ENCODE peak calls at places on chromosomes 12 and 14, in five cellular contexts. M is IMR-90, F is A549, O is HepG2, Z is GM12878. K is an unnamed sample.

GRCh38 chr14:106811167-106811566 is 1284.8 kb downstream of the TMEM121 start:
- DNase-seq in Z (no peak), M (no peak), F (no peak), O (no peak), K (no peak)

GRCh38 chr14:100030441-100031153 is 34.6 kb upstream of the EVL start:
- DNase-seq in Z (no peak), F (peak; percentile 25), O (no peak), M (peak; percentile 95), K (no peak)

GRCh38 chr12:53844989-53845836 is 93.4 kb upstream of the HOXC13 start:
- DNase-seq in F (peak; percentile 88), Z (no peak), O (no peak), M (peak; percentile 3), K (no peak)

GRCh38 chr12:91920740-91921139 is 224.9 kb downstream of the BTG1 start:
- DNase-seq in F (no peak), O (no peak), M (no peak), Z (no peak), K (no peak)

GRCh38 chr12:132445884-132446471 is 44.0 kb upstream of the FBRSL1 start:
- DNase-seq in F (peak; percentile 89), Z (no peak), O (no peak), M (peak; percentile 70), K (no peak)

GRCh38 chr12:92002195-92002649 is 143.4 kb downstream of the BTG1 start:
- DNase-seq in Z (no peak), O (no peak), M (peak; percentile 34), F (no peak), K (no peak)

GRCh38 chr14:92952497-92953298 is 29.7 kb downstream of the CHGA start:
- DNase-seq in Z (no peak), M (no peak), F (no peak), O (no peak), K (no peak)

GRCh38 chr14:95156153-95156764 is 1.1 kb downstream of the DICER1 start:
- DNase-seq in F (no peak), Z (no peak), O (no peak), M (peak; percentile 25), K (peak; percentile 11)

GRCh38 chr12:12384601-12385321 is 27.9 kb downstream of the BORCS5 start:
- DNase-seq in Z (no peak), O (peak; percentile 88), M (no peak), F (no peak), K (no peak)

GRCh38 chr14:64201296-64201695 is 92.9 kb downstream of the ESR2 start:
- DNase-seq in F (no peak), Z (no peak), O (no peak), M (no peak), K (no peak)

GRCh38 chr12:3202734-3203446 is 125.7 kb downstream of the TSPAN9 start:
- DNase-seq in O (peak; percentile 28), Z (no peak), M (peak; percentile 34), F (peak; percentile 84), K (peak; percentile 77)

GRCh38 chr12:29427964-29428363 is 47.0 kb upstream of the ERGIC2 start:
- DNase-seq in Z (peak; percentile 37), F (no peak), M (no peak), O (peak; percentile 10), K (peak; percentile 22)

GRCh38 chr14:92503756-92504491 is 9.7 kb upstream of the RIN3 start:
- DNase-seq in O (peak; percentile 94), Z (no peak), M (peak; percentile 70), F (peak; percentile 96), K (no peak)

GRCh38 chr12:121513464-121514183 is 67.2 kb downstream of the KDM2B start:
- DNase-seq in O (peak; percentile 78), F (peak; percentile 91), Z (no peak), M (no peak), K (peak; percentile 72)
- TF ChIP-seq BHLHE40 in O (no peak), F (no peak), Z (no peak), M (no peak), K (no peak)

DNA sequence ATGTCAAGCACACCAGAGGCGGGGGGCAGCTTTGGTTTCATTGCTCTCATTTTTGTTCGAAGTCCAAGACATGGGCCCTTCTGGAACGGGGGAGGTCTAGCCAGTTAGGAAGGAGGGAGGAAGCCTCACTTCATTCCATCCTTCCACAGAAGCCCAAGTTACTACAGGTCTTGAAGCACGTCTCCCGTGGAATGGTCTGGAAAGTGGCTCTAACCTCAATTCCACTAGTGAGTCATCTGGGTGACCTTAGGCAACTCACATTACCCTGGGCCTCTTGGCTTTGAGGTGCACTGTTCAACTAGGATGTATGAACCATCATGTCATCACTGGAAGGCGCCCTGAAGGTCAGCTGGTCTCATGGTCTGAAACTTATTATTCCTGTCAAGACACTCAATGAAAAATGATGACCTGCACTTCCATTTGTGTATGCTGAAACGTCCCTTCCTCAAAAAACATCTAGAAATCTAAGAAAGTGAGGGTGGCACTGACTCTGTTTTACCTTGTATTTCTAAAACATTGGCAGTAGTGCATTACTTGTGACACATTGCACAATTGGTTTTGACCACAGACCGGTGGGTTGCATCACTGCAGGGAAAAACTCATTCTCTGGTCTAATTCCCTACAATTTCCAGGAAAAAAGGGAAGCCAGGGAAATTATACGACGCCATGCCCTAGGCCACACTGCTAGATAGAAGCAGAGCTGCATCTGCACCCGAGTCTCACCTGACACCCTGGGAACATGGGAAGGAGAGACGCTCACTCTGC is 156.5 kb downstream of the NTF3 start:
- DNase-seq in F (no peak), O (no peak), Z (no peak), M (peak; percentile 45), K (no peak)
- TF ChIP-seq BHLHE40 in F (no peak), O (no peak), Z (no peak), M (no peak), K (no peak)

DNA sequence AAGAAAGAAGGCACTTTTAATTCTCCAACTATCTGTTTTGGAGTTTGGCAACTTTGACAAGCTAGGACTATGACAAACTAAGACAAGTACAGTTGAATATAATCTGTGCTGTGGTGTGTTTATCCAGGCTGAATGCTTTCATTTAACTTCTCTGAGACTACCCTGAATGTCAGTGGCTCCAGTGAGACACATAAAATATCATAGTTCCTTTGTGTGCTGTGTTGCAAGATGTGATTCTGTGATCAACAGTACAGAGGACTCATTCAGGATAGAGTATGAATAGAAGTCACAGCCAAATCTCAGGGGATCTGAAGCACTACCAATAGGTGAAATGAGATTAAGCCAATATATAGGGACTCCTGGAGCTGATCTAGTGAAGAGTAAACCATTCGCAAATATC is 876.9 kb upstream of the FBXO33 start:
- DNase-seq in O (no peak), F (no peak), M (no peak), Z (no peak), K (no peak)
- TF ChIP-seq BHLHE40 in O (no peak), F (no peak), M (no peak), Z (no peak), K (no peak)

DNA sequence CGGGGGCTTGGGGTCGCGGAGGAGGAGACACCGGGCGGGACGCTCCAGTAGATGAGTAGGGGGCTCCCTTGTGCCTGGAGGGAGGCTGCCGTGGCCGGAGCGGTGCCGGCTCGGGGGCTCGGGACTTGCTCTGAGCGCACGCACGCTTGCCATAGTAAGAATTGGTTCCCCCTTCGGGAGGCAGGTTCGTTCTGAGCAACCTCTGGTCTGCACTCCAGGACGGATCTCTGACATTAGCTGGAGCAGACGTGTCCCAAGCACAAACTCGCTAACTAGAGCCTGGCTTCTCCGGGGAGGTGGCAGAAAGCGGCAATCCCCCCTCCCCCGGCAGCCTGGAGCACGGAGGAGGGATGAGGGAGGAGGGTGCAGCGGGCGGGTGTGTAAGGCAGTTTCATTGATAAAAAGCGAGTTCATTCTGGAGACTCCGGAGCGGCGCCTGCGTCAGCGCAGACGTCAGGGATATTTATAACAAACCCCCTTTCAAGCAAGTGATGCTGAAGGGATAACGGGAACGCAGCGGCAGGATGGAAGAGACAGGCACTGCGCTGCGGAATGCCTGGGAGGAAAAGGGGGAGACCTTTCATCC is 618 bp downstream of the FOS start:
- DNase-seq in F (no peak), M (peak; percentile 83), O (no peak), Z (no peak), K (peak; percentile 32)
- TF ChIP-seq BHLHE40 in F (no peak), M (no peak), O (no peak), Z (no peak), K (no peak)

DNA sequence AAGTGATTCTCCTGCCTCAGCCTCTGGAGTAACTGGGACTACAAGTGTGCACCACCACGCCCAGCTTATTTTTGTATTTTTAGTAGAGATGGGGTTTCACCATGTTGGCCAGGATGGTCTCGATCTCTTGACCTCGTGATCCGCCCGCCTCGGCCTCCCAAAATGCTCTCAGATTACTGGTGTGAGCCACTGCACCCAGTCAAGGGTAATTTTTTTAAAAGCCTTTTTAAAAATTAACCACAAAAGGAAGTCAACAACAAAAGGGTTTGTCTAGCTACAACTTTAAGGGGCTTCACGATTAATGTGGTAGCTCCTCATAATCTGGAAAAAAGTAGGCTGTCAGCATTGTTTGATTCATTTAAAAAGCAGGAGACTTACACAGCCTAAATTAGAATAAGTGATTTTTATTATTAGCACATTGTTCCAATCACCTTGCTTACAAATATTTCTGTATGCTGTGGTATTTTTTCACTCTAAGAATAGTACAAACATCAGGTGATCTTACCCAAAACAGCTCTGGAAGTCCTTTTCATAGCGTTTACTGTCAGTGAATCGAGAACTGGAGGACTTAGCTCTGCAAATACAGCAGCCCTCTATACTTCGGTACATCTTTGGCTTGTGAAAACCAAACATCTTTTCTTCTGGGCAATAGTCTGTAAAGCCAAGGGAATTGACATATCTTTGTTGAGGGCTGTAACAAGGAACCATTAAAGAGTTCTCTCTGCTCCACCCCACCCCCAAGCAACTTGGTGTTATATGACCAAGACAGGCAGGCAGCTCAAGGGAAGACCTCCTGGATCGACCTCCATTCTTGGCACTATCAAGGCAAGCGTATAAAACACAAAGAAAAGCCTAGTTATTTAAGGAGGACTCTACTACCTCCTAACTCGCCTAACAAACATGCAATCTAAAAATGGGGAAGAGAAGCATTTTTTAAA is 28.1 kb downstream of the SINHCAF start:
- DNase-seq in M (no peak), O (no peak), Z (peak; percentile 45), F (no peak), K (no peak)
- TF ChIP-seq BHLHE40 in M (no peak), O (no peak), Z (peak; percentile 22), F (no peak), K (no peak)

DNA sequence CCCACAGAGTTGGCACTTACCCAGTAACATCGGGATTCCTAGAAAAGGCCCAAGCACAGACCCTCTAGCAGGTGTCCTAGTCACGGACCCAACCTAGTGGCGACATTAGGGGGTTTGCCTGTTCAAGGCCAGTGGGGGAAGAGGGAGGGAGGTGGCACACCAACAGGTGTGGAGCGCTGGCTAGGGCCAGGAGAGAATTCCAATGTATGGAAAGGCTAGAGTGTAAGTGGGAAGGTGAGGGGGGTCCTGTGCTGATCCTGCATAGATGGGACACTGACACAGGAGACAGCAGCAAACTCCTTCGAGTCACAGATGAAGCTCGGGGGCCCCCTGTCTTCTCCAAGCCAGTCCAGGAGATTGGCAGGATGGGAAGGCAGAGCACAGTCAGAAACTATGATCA is 4.8 kb downstream of the PPP1R3E start:
- DNase-seq in O (no peak), Z (no peak), M (no peak), F (no peak), K (no peak)
- TF ChIP-seq BHLHE40 in O (no peak), Z (no peak), M (no peak), F (no peak), K (no peak)

GRCh38 chr14:61573748-61574513 is 121.4 kb upstream of the HIF1A start:
- DNase-seq in O (no peak), F (no peak), M (peak; percentile 73), Z (no peak), K (no peak)
- TF ChIP-seq BHLHE40 in O (no peak), F (no peak), M (no peak), Z (no peak), K (no peak)

GRCh38 chr14:87992720-87993484 is at the start of gene GALC:
- DNase-seq in O (no peak), F (peak; percentile 73), Z (peak; percentile 62), M (peak; percentile 89), K (peak; percentile 42)
- TF ChIP-seq BHLHE40 in O (no peak), F (no peak), Z (peak; percentile 89), M (peak; percentile 52), K (no peak)